ENCODE peak calls at places on chromosomes 3 and 15, in four cellular contexts. One of them, this sample, is unnamed.

GRCh38 chr15:60982249-60982932 is 246.7 kb downstream of the RORA start:
- DNase-seq in WTC11: no peak
- DNase-seq in HepG2: no peak
- DNase-seq in K562: no peak
- DNase-seq in this sample: no peak

GRCh38 chr3:30355622-30356021 is 250.8 kb upstream of the TGFBR2 start:
- DNase-seq in HepG2: no peak
- DNase-seq in WTC11: no peak
- DNase-seq in K562: no peak
- DNase-seq in this sample: no peak

GRCh38 chr15:76939715-76940114 is 8.2 kb downstream of the RCN2 start:
- DNase-seq in HepG2: no peak
- DNase-seq in K562: no peak
- DNase-seq in WTC11: no peak
- DNase-seq in this sample: no peak

GRCh38 chr3:187237741-187238140 is 40.5 kb downstream of the RTP1 start:
- DNase-seq in HepG2: no peak
- DNase-seq in WTC11: no peak
- DNase-seq in K562: no peak
- DNase-seq in this sample: no peak

GRCh38 chr3:12421132-12421531 is 63.1 kb upstream of the TSEN2 start:
- DNase-seq in HepG2: no peak
- DNase-seq in WTC11: no peak
- DNase-seq in K562: no peak
- DNase-seq in this sample: no peak

GRCh38 chr3:172562881-172563835 is 39.9 kb upstream of the TNFSF10 start:
- DNase-seq in HepG2: peak
- DNase-seq in K562: no peak
- DNase-seq in WTC11: no peak
- DNase-seq in this sample: no peak

GRCh38 chr3:112829031-112829430 is 17.6 kb downstream of the CD200R1L start:
- DNase-seq in HepG2: no peak
- DNase-seq in WTC11: no peak
- DNase-seq in K562: no peak
- DNase-seq in this sample: no peak

GRCh38 chr3:28267984-28268849 is 26.8 kb downstream of the CMC1 start:
- DNase-seq in WTC11: no peak
- DNase-seq in HepG2: no peak
- DNase-seq in K562: no peak
- DNase-seq in this sample: no peak

GRCh38 chr15:62904041-62904440 is 138.5 kb upstream of the TPM1 start:
- DNase-seq in K562: no peak
- DNase-seq in HepG2: no peak
- DNase-seq in WTC11: no peak
- DNase-seq in this sample: no peak

GRCh38 chr3:187013080-187013838 is 82.9 kb downstream of the ST6GAL1 start:
- DNase-seq in K562: no peak
- DNase-seq in HepG2: no peak
- DNase-seq in WTC11: no peak
- DNase-seq in this sample: no peak

GRCh38 chr3:186097663-186098451 is 11.0 kb downstream of the ETV5 start:
- DNase-seq in K562: peak
- DNase-seq in HepG2: peak
- DNase-seq in WTC11: peak
- DNase-seq in this sample: no peak

GRCh38 chr3:126685493-126685892 is 18.5 kb upstream of the CHCHD6 start:
- DNase-seq in WTC11: no peak
- DNase-seq in HepG2: no peak
- DNase-seq in K562: no peak
- DNase-seq in this sample: no peak

GRCh38 chr3:100209948-100210776 is 50.6 kb upstream of the TBC1D23 start:
- DNase-seq in HepG2: peak
- DNase-seq in WTC11: no peak
- DNase-seq in K562: no peak
- DNase-seq in this sample: peak

GRCh38 chr15:62886431-62887071 is 156.0 kb upstream of the TPM1 start:
- DNase-seq in WTC11: peak
- DNase-seq in K562: no peak
- DNase-seq in HepG2: peak
- DNase-seq in this sample: no peak

GRCh38 chr15:101168463-101168824 is 83.4 kb downstream of the CHSY1 start:
- DNase-seq in WTC11: no peak
- DNase-seq in HepG2: no peak
- DNase-seq in K562: no peak
- DNase-seq in this sample: no peak
- TF ChIP-seq ATF3 in WTC11: no peak
- TF ChIP-seq ATF3 in HepG2: no peak
- TF ChIP-seq ATF3 in K562: no peak
- TF ChIP-seq ATF3 in this sample: no peak

GRCh38 chr3:46089237-46090011 is 62.1 kb upstream of the XCR1 start:
- DNase-seq in WTC11: no peak
- DNase-seq in HepG2: no peak
- DNase-seq in K562: no peak
- DNase-seq in this sample: peak
- TF ChIP-seq TCF7 in WTC11: no peak
- TF ChIP-seq TCF7 in HepG2: no peak
- TF ChIP-seq TCF7 in K562: no peak
- TF ChIP-seq TCF7 in this sample: no peak

GRCh38 chr3:16875876-16876575 is 8.7 kb upstream of the PLCL2 start:
- DNase-seq in WTC11: no peak
- DNase-seq in K562: no peak
- DNase-seq in HepG2: no peak
- DNase-seq in this sample: no peak

GRCh38 chr3:16871915-16872842 is 12.6 kb upstream of the PLCL2 start:
- DNase-seq in WTC11: no peak
- DNase-seq in K562: no peak
- DNase-seq in HepG2: no peak
- DNase-seq in this sample: no peak

GRCh38 chr3:16881896-16882645 is 2.7 kb upstream of the PLCL2 start:
- DNase-seq in HepG2: no peak
- DNase-seq in WTC11: no peak
- DNase-seq in K562: no peak
- DNase-seq in this sample: no peak

GRCh38 chr3:16873872-16874271 is 10.9 kb upstream of the PLCL2 start:
- DNase-seq in WTC11: no peak
- DNase-seq in HepG2: no peak
- DNase-seq in K562: no peak
- DNase-seq in this sample: no peak

GRCh38 chr3:16877527-16877926 is 7.2 kb upstream of the PLCL2 start:
- DNase-seq in K562: no peak
- DNase-seq in WTC11: no peak
- DNase-seq in HepG2: no peak
- DNase-seq in this sample: no peak
- TF ChIP-seq ATF3 in K562: no peak
- TF ChIP-seq ATF3 in WTC11: no peak
- TF ChIP-seq ATF3 in HepG2: no peak
- TF ChIP-seq ATF3 in this sample: no peak

GRCh38 chr3:131350506-131350905 is 31.1 kb upstream of the NUDT16 start:
- DNase-seq in K562: no peak
- DNase-seq in HepG2: no peak
- DNase-seq in WTC11: no peak
- DNase-seq in this sample: no peak
- TF ChIP-seq TCF7 in K562: no peak
- TF ChIP-seq TCF7 in HepG2: no peak
- TF ChIP-seq TCF7 in WTC11: no peak
- TF ChIP-seq TCF7 in this sample: no peak

GRCh38 chr3:156293566-156293965 is 173.2 kb downstream of the KCNAB1 start:
- DNase-seq in WTC11: no peak
- DNase-seq in K562: no peak
- DNase-seq in HepG2: no peak
- DNase-seq in this sample: no peak

GRCh38 chr3:156285626-156286025 is 165.2 kb downstream of the KCNAB1 start:
- DNase-seq in HepG2: no peak
- DNase-seq in K562: no peak
- DNase-seq in WTC11: no peak
- DNase-seq in this sample: no peak

GRCh38 chr3:156290917-156291268 is 170.5 kb downstream of the KCNAB1 start:
- DNase-seq in WTC11: no peak
- DNase-seq in K562: no peak
- DNase-seq in HepG2: no peak
- DNase-seq in this sample: no peak

GRCh38 chr3:156291269-156292123 is 171.1 kb downstream of the KCNAB1 start:
- DNase-seq in HepG2: no peak
- DNase-seq in WTC11: peak
- DNase-seq in K562: no peak
- DNase-seq in this sample: no peak
- TF ChIP-seq ATF3 in HepG2: no peak
- TF ChIP-seq ATF3 in WTC11: no peak
- TF ChIP-seq ATF3 in K562: no peak
- TF ChIP-seq ATF3 in this sample: no peak

GRCh38 chr3:183298708-183299153 is 45.7 kb downstream of the B3GNT5 start:
- DNase-seq in WTC11: peak
- DNase-seq in K562: peak
- DNase-seq in HepG2: no peak
- DNase-seq in this sample: no peak
- TF ChIP-seq TCF7 in WTC11: no peak
- TF ChIP-seq TCF7 in K562: no peak
- TF ChIP-seq TCF7 in HepG2: no peak
- TF ChIP-seq TCF7 in this sample: no peak

This sample was measured in GM12878.